ENCODE peak calls at places on chromosomes 4 and X, in five cellular contexts. S is gastrocnemius medialis, A is stomach, R is AG04450, O is retinal pigment epithelial cell. L is an unnamed sample.

GRCh38 chrX:41553688-41554087 is 106.5 kb downstream of the NYX start:
- DNase-seq in S (no peak), A (no peak), R (no peak), O (no peak), L (no peak)

GRCh38 chr4:26076896-26077295 is 162.9 kb downstream of the SMIM20 start:
- DNase-seq in S (no peak), A (no peak), R (no peak), O (no peak), L (no peak)

GRCh38 chrX:17435476-17435875 is 60.5 kb downstream of the NHS start:
- DNase-seq in S (no peak), A (no peak), R (no peak), O (no peak), L (no peak)

GRCh38 chr4:10554694-10555093 is 97.5 kb upstream of the ZNF518B start:
- DNase-seq in S (peak), A (peak), R (no peak), O (no peak), L (peak)

GRCh38 chr4:32172761-32173160 is 1452.6 kb downstream of the PCDH7 start:
- DNase-seq in S (no peak), A (no peak), R (no peak), O (peak), L (no peak)

GRCh38 chr4:168203233-168203911 is 111.0 kb downstream of the ANXA10 start:
- DNase-seq in S (no peak), A (no peak), R (no peak), O (no peak), L (no peak)

GRCh38 chr4:7027913-7028312 is 15.3 kb upstream of the TADA2B start:
- DNase-seq in S (no peak), A (no peak), R (no peak), O (no peak), L (no peak)

GRCh38 chr4:154503598-154503997 is 12.0 kb upstream of the DCHS2 start:
- DNase-seq in S (no peak), A (no peak), R (no peak), O (no peak), L (no peak)

GRCh38 chr4:2075171-2075986 is 16.3 kb downstream of the NAT8L start:
- DNase-seq in S (no peak), A (no peak), R (no peak), O (no peak), L (no peak)

GRCh38 chrX:108090474-108091265 is 672 bp downstream of the PSMD10 start:
- DNase-seq in S (no peak), A (no peak), R (no peak), O (no peak), L (no peak)

GRCh38 chrX:41045960-41046567 is 39.2 kb upstream of the USP9X start:
- DNase-seq in S (peak), A (no peak), R (no peak), O (no peak), L (no peak)

GRCh38 chrX:107711521-107712041 is 64.0 kb downstream of the TSC22D3 start:
- DNase-seq in S (no peak), A (no peak), R (no peak), O (no peak), L (no peak)

GRCh38 chrX:153984351-153985178 is 12.0 kb downstream of the TMEM187 start:
- DNase-seq in S (no peak), A (no peak), R (no peak), O (no peak), L (no peak)

GRCh38 chrX:40132751-40133150 is 35.0 kb upstream of the BCOR start:
- DNase-seq in S (peak), A (peak), R (no peak), O (peak), L (no peak)

GRCh38 chrX:129577877-129578276 is 37.8 kb downstream of the OCRL start:
- DNase-seq in S (no peak), A (no peak), R (no peak), O (no peak), L (no peak)
- TF ChIP-seq CTCF in S (no peak), A (no peak), R (no peak), O (no peak), L (no peak)

GRCh38 chrX:10195425-10195824 is 38.6 kb downstream of the CLCN4 start:
- DNase-seq in S (no peak), A (no peak), R (no peak), O (no peak), L (no peak)
- H3K4me3 ChIP-seq in S (no peak), A (no peak), R (no peak), O (no peak), L (no peak)

GRCh38 chr4:133320576-133321170 is 171.6 kb downstream of the PCDH10 start:
- DNase-seq in S (no peak), A (no peak), R (no peak), O (no peak), L (no peak)
- TF ChIP-seq CTCF in S (no peak), A (peak), R (peak), O (peak), L (peak)

DNA sequence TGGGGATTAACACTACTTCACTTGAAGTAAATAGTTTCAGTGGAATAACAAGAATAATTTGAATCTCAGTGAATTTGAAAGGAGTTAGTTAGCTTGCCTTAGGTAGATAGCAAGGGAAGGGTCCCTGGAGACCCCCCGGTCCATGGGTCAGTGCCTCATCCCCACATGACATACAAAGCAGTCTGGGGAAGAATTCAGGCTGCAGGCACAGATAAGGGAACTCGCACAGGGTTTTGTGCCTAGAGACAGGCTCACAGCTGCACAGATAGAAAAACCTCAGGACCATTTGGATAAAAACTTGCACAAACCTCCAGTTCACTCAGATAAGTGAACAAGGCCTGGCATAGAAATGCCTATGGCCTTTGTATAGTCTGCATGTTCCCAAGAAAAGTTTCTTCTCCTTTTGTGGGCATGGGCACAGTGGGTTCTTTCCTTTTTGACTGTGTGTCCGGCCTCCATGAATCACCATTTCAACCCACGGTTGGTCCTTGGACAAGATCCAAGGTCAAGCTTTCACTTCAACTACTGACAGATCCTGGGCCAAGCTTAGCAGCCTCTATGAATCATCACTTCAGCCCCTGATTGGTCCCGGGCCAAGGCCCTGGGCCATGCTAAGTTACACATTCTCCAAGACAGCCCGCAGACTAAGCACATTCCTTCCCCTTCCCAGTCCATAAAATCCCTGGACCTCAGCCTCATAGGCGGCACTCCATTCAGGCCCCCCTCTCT is 108.3 kb upstream of the KLHL4 start:
- DNase-seq in S (no peak), A (no peak), R (no peak), O (peak), L (no peak)
- H3K4me3 ChIP-seq in S (no peak), A (no peak), R (no peak), O (no peak), L (no peak)

DNA sequence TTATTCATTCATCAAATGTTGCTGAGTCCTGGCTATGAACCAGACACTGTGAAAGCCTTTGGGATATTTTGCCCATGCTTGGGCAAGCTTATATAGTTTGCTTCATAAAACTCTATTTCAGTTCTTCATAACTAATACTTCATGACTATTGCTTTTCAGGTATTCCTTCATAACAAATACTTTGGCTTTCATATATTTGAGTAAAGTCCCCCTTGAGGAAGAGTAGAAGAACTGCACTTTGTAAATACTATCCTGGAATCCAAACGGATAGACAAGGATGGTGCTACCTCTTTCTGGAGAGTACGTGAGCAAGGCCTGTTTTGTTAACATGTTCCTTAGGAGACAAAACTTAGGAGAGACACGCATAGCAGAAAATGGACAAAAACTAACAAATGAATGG is 1.7 kb upstream of the AFP start:
- DNase-seq in S (no peak), A (no peak), R (no peak), O (no peak), L (no peak)
- TF ChIP-seq CTCF in S (no peak), A (no peak), R (peak), O (peak), L (peak)

DNA sequence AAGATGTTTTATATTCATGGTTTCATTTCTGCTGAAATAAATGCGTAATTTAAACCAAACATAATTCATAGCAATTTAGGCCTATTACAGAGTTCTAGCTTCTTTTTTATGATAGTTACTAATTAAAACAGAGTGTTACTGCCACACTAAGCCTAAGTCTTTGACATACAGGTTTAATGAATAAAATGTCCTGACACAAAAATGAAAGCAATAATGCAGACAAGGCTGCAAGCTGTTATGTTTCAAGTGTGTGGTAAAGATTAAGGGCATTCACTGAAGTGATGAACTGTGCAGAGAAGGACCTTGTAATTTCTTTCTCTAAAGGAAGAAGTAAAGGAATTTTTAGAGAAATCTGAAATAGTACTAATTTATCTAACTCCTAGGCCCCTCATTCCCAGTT is 2.9 kb downstream of the NDNF start:
- DNase-seq in S (no peak), A (no peak), R (no peak), O (no peak), L (no peak)
- H3K4me3 ChIP-seq in S (peak), A (no peak), R (no peak), O (no peak), L (no peak)